ENCODE peak calls at places on chromosomes 16 and 17, in six cellular contexts. One of them, this sample, is unnamed.

GRCh38 chr16:59459811-59460210 is 725.7 kb upstream of the GOT2 start:
- DNase-seq in coronary artery: no peak
- DNase-seq in PC-9: no peak
- DNase-seq in glutamatergic neuron: peak
- DNase-seq in astrocyte of the spinal cord: peak
- DNase-seq in B cell: no peak
- DNase-seq in this sample: peak

GRCh38 chr17:37541880-37542675 is 52.4 kb downstream of the DUSP14 start:
- DNase-seq in coronary artery: no peak
- DNase-seq in PC-9: no peak
- DNase-seq in glutamatergic neuron: no peak
- DNase-seq in astrocyte of the spinal cord: peak
- DNase-seq in B cell: no peak
- DNase-seq in this sample: peak

GRCh38 chr17:3762922-3763776 is 37.8 kb downstream of the ITGAE start:
- DNase-seq in coronary artery: no peak
- DNase-seq in PC-9: no peak
- DNase-seq in glutamatergic neuron: no peak
- DNase-seq in astrocyte of the spinal cord: no peak
- DNase-seq in B cell: no peak
- DNase-seq in this sample: no peak

GRCh38 chr17:65892912-65893377 is 299.0 kb downstream of the CEP112 start:
- DNase-seq in coronary artery: no peak
- DNase-seq in PC-9: no peak
- DNase-seq in glutamatergic neuron: no peak
- DNase-seq in astrocyte of the spinal cord: no peak
- DNase-seq in B cell: no peak
- DNase-seq in this sample: no peak

GRCh38 chr16:85720319-85720637 is 30.6 kb downstream of the C16orf74 start:
- DNase-seq in coronary artery: no peak
- DNase-seq in PC-9: peak
- DNase-seq in glutamatergic neuron: no peak
- DNase-seq in astrocyte of the spinal cord: no peak
- DNase-seq in B cell: no peak
- DNase-seq in this sample: no peak

GRCh38 chr17:40551091-40551873 is 14.0 kb downstream of the CCR7 start:
- DNase-seq in coronary artery: peak
- DNase-seq in PC-9: no peak
- DNase-seq in glutamatergic neuron: no peak
- DNase-seq in astrocyte of the spinal cord: peak
- DNase-seq in B cell: no peak
- DNase-seq in this sample: peak

GRCh38 chr17:67718325-67718941 is 697 bp downstream of the NOL11 start:
- DNase-seq in coronary artery: peak
- DNase-seq in PC-9: no peak
- DNase-seq in glutamatergic neuron: no peak
- DNase-seq in astrocyte of the spinal cord: peak
- DNase-seq in B cell: no peak
- DNase-seq in this sample: peak

GRCh38 chr17:47257651-47258339 is 4.2 kb downstream of the ITGB3 start:
- DNase-seq in coronary artery: no peak
- DNase-seq in PC-9: no peak
- DNase-seq in glutamatergic neuron: no peak
- DNase-seq in astrocyte of the spinal cord: peak
- DNase-seq in B cell: no peak
- DNase-seq in this sample: peak

GRCh38 chr17:15966183-15966878 is 21.4 kb downstream of the ADORA2B start:
- DNase-seq in coronary artery: no peak
- DNase-seq in PC-9: peak
- DNase-seq in glutamatergic neuron: no peak
- DNase-seq in astrocyte of the spinal cord: peak
- DNase-seq in B cell: no peak
- DNase-seq in this sample: no peak

GRCh38 chr16:67039260-67040020 is 10.5 kb downstream of the CBFB start:
- DNase-seq in coronary artery: no peak
- DNase-seq in PC-9: no peak
- DNase-seq in glutamatergic neuron: no peak
- DNase-seq in astrocyte of the spinal cord: no peak
- DNase-seq in B cell: no peak
- DNase-seq in this sample: no peak

DNA sequence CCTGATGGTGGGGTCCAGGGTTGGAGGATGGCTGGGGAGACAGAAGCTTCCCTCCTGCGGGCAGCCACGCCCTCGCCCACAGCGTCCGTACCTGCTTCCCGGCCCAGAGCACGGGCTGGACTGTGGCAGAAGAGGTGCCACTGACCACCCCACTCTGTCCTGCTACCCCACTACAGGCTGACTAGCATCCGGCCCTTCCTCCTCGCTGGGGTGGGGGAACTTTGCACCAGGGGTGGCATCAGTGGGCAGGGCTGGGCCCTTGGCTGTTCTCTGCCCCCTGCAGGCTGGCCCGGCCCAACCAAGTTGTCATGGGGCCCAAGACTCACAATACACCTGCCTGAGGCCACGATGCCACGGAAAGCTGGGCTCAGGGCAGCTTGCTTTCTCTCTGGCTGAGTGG is 73.0 kb downstream of the KLHDC4 start:
- DNase-seq in coronary artery: no peak
- DNase-seq in PC-9: no peak
- DNase-seq in glutamatergic neuron: no peak
- DNase-seq in astrocyte of the spinal cord: no peak
- DNase-seq in B cell: no peak
- DNase-seq in this sample: no peak
- TF ChIP-seq CTCF in coronary artery: no peak
- TF ChIP-seq CTCF in PC-9: no peak
- TF ChIP-seq CTCF in glutamatergic neuron: no peak
- TF ChIP-seq CTCF in astrocyte of the spinal cord: no peak
- TF ChIP-seq CTCF in B cell: no peak
- TF ChIP-seq CTCF in this sample: no peak

DNA sequence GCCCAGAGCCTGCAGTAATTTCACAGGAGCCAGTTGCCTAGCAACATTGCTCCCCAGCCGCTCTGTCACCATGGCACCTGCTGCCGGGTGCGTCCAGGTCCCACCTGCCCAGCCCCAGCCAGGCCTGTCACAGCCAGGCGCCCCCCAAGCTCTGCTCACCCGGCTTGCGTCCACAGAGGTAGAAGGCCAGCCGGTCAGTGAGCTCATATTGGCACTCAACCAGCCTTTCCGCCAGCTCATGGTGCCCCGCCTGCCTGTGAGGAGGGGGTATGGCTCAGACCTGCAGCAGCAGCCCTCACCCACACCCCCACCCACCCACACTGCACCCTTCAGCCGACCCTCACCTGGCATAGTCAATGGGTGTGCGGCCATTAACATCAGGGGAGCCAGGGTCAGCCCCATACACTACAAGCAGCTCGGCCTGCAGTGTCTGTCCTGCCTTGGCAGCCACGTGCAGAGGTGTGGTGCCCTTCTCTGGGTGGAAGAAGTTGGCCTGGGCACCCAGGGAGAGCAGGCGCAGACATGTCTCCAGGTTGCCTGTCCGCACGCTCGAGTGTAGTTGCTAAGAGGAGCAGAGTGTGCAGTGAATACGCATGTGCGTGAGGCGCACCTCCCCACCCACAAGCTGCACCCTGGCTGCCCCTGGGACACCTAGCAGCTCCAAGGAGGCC is 7.7 kb downstream of the GIT1 start:
- DNase-seq in coronary artery: no peak
- DNase-seq in PC-9: no peak
- DNase-seq in glutamatergic neuron: no peak
- DNase-seq in astrocyte of the spinal cord: no peak
- DNase-seq in B cell: peak
- DNase-seq in this sample: no peak
- TF ChIP-seq CTCF in coronary artery: no peak
- TF ChIP-seq CTCF in PC-9: no peak
- TF ChIP-seq CTCF in glutamatergic neuron: no peak
- TF ChIP-seq CTCF in astrocyte of the spinal cord: no peak
- TF ChIP-seq CTCF in B cell: no peak
- TF ChIP-seq CTCF in this sample: no peak

GRCh38 chr17:55238931-55239297 is 25.8 kb upstream of the HLF start:
- DNase-seq in coronary artery: no peak
- DNase-seq in PC-9: no peak
- DNase-seq in glutamatergic neuron: peak
- DNase-seq in astrocyte of the spinal cord: no peak
- DNase-seq in B cell: no peak
- DNase-seq in this sample: no peak
- TF ChIP-seq CTCF in coronary artery: no peak
- TF ChIP-seq CTCF in PC-9: no peak
- TF ChIP-seq CTCF in glutamatergic neuron: no peak
- TF ChIP-seq CTCF in astrocyte of the spinal cord: no peak
- TF ChIP-seq CTCF in B cell: no peak
- TF ChIP-seq CTCF in this sample: no peak

GRCh38 chr17:5297245-5297644 is 15.2 kb downstream of the RABEP1 start:
- DNase-seq in coronary artery: no peak
- DNase-seq in PC-9: no peak
- DNase-seq in glutamatergic neuron: no peak
- DNase-seq in astrocyte of the spinal cord: no peak
- DNase-seq in B cell: peak
- DNase-seq in this sample: no peak
- TF ChIP-seq CTCF in coronary artery: no peak
- TF ChIP-seq CTCF in PC-9: no peak
- TF ChIP-seq CTCF in glutamatergic neuron: no peak
- TF ChIP-seq CTCF in astrocyte of the spinal cord: no peak
- TF ChIP-seq CTCF in B cell: no peak
- TF ChIP-seq CTCF in this sample: no peak

This sample was measured in fibroblast of pulmonary artery.